ENCODE peak calls at places on chromosomes 16 and 17, in five cellular contexts. O is breast epithelium, E is activated B cell treated with CpG ODN at 0.5 μM for 24 hours, W is anterior cingulate cortex, P is GM13977. Y is an unnamed sample.

GRCh38 chr17:35808240-35808961 is 883 bp upstream of the TAF15 start:
- DNase-seq in P (no peak), E (no peak), W (no peak), O (no peak), Y (no peak)

GRCh38 chr17:64332502-64332901 is 58.2 kb downstream of the PECAM1 start:
- DNase-seq in P (no peak), O (no peak), W (no peak), E (no peak), Y (no peak)

GRCh38 chr16:815861-816260 is 15.3 kb upstream of the GNG13 start:
- DNase-seq in E (no peak), P (no peak), W (no peak), O (no peak), Y (no peak)

GRCh38 chr17:71472809-71473789 is 647.7 kb upstream of the SOX9 start:
- DNase-seq in W (no peak), O (no peak), P (peak), E (no peak), Y (peak)

GRCh38 chr17:6248061-6248460 is 177.9 kb downstream of the WSCD1 start:
- DNase-seq in O (no peak), E (no peak), P (no peak), W (no peak), Y (no peak)

GRCh38 chr16:1150511-1150982 is 2.4 kb upstream of the CACNA1H start:
- DNase-seq in O (no peak), P (no peak), E (no peak), W (no peak), Y (no peak)

GRCh38 chr16:57532251-57532625 is 4.1 kb downstream of the CCDC102A start:
- DNase-seq in O (no peak), E (peak), P (peak), W (no peak), Y (peak)

GRCh38 chr17:17400070-17400469 is 76.7 kb upstream of the MED9 start:
- DNase-seq in E (no peak), O (no peak), P (no peak), W (no peak), Y (no peak)

GRCh38 chr16:75506567-75506966 is 11.3 kb upstream of the CHST6 start:
- DNase-seq in E (no peak), P (no peak), O (peak), W (peak), Y (no peak)

GRCh38 chr17:21370430-21370829 is 5.7 kb upstream of the KCNJ12 start:
- DNase-seq in P (no peak), E (no peak), W (no peak), O (no peak), Y (no peak)

GRCh38 chr17:45307290-45308015 is 9.4 kb downstream of the MAP3K14 start:
- DNase-seq in W (no peak), O (no peak), E (peak), P (peak), Y (peak)

GRCh38 chr17:30336369-30337171 is 2.7 kb upstream of the TMIGD1 start:
- DNase-seq in O (no peak), P (peak), W (no peak), E (no peak), Y (peak)

GRCh38 chr17:78241277-78242023 is 10.0 kb downstream of the TMEM235 start:
- DNase-seq in P (peak), E (no peak), W (peak), O (no peak), Y (no peak)

Y was measured in GM10248.